ENCODE peak calls at places on chromosome X, in four cellular contexts. One of them, this sample, is unnamed.
A peak's percentile ranks its signal among the peaks of the same experiment; 100 is the strongest.

GRCh38 chrX:39721570-39722279 is 376.0 kb downstream of the BCOR start:
- DNase-seq in mammary epithelial cell: no peak
- DNase-seq in hypothalamus: no peak
- DNase-seq in glomerular endothelial cell: no peak
- DNase-seq in this sample: peak; percentile 32

GRCh38 chrX:45515262-45516215 is 314.9 kb upstream of the DIPK2B start:
- DNase-seq in mammary epithelial cell: peak; percentile 98
- DNase-seq in hypothalamus: peak; percentile 3
- DNase-seq in glomerular endothelial cell: no peak
- DNase-seq in this sample: peak; percentile 95

GRCh38 chrX:74242050-74242449 is 61.9 kb upstream of the ZCCHC13 start:
- DNase-seq in glomerular endothelial cell: peak; percentile 41
- DNase-seq in hypothalamus: no peak
- DNase-seq in mammary epithelial cell: peak; percentile 45
- DNase-seq in this sample: peak; percentile 25

GRCh38 chrX:34578237-34578636 is 78.8 kb downstream of the TMEM47 start:
- DNase-seq in glomerular endothelial cell: peak; percentile 39
- DNase-seq in mammary epithelial cell: peak; percentile 10
- DNase-seq in hypothalamus: no peak
- DNase-seq in this sample: peak; percentile 74

GRCh38 chrX:56232221-56233082 is at the start of gene KLF8:
- DNase-seq in mammary epithelial cell: peak; percentile 71
- DNase-seq in hypothalamus: no peak
- DNase-seq in glomerular endothelial cell: no peak
- DNase-seq in this sample: no peak

GRCh38 chrX:12685541-12685940 is 105.7 kb upstream of the PRPS2 start:
- DNase-seq in hypothalamus: no peak
- DNase-seq in glomerular endothelial cell: no peak
- DNase-seq in mammary epithelial cell: peak; percentile 63
- DNase-seq in this sample: no peak

GRCh38 chrX:39396358-39396995 is 595.2 kb downstream of the MID1IP1 start:
- DNase-seq in hypothalamus: no peak
- DNase-seq in glomerular endothelial cell: no peak
- DNase-seq in mammary epithelial cell: no peak
- DNase-seq in this sample: no peak

GRCh38 chrX:76127341-76127740 is 45.5 kb upstream of the PBDC1 start:
- DNase-seq in mammary epithelial cell: no peak
- DNase-seq in glomerular endothelial cell: no peak
- DNase-seq in hypothalamus: no peak
- DNase-seq in this sample: no peak

GRCh38 chrX:107743995-107744394 is 31.6 kb downstream of the TSC22D3 start:
- DNase-seq in glomerular endothelial cell: no peak
- DNase-seq in mammary epithelial cell: no peak
- DNase-seq in hypothalamus: no peak
- DNase-seq in this sample: no peak

GRCh38 chrX:115260330-115260729 is 26.4 kb upstream of the LRCH2 start:
- DNase-seq in glomerular endothelial cell: no peak
- DNase-seq in hypothalamus: no peak
- DNase-seq in mammary epithelial cell: peak; percentile 7
- DNase-seq in this sample: peak; percentile 18

GRCh38 chrX:20067709-20068315 is 48.9 kb downstream of the MAP7D2 start:
- DNase-seq in mammary epithelial cell: peak; percentile 83
- DNase-seq in glomerular endothelial cell: peak; percentile 34
- DNase-seq in hypothalamus: peak; percentile 20
- DNase-seq in this sample: peak; percentile 89

GRCh38 chrX:2823795-2824386 is 4.8 kb upstream of the GYG2 start:
- DNase-seq in mammary epithelial cell: no peak
- DNase-seq in glomerular endothelial cell: no peak
- DNase-seq in hypothalamus: no peak
- DNase-seq in this sample: no peak

GRCh38 chrX:133214316-133214715 is 3.8 kb downstream of the TFDP3 start:
- DNase-seq in glomerular endothelial cell: no peak
- DNase-seq in mammary epithelial cell: no peak
- DNase-seq in hypothalamus: no peak
- DNase-seq in this sample: no peak

This sample was measured in adipocyte.